ENCODE peak calls at places on chromosomes 3 and 15, in nine cellular contexts. X is neural crest cell, D is RWPE1, U is fibroblast of lung, G is BE2C, B is fibroblast of the aortic adventitia, P is BJ, N is mesothelial cell of epicardium, J is AG09309. A is an unnamed sample.

GRCh38 chr15:39585394-39585841 is 4.5 kb downstream of the THBS1 start:
- DNase-seq in D (no peak), U (peak; percentile 21), J (peak; percentile 88), P (peak; percentile 26), X (no peak), G (peak; percentile 30), B (no peak), N (no peak), A (no peak)

GRCh38 chr15:72339777-72340177 is 19.8 kb upstream of the CELF6 start:
- DNase-seq in P (peak; percentile 94), J (peak; percentile 98), U (peak; percentile 95), B (peak; percentile 96), N (no peak), G (peak; percentile 30), D (peak; percentile 26), X (no peak), A (no peak)

GRCh38 chr15:60390931-60391501 is 6.8 kb downstream of the ANXA2 start:
- DNase-seq in D (peak; percentile 80), B (peak; percentile 91), U (peak; percentile 85), G (no peak), J (no peak), P (no peak), N (no peak), X (no peak), A (no peak)

GRCh38 chr3:127019449-127019848 is 36.5 kb downstream of the PLXNA1 start:
- DNase-seq in G (no peak), N (no peak), X (no peak), P (no peak), J (no peak), B (no peak), D (peak; percentile 68), U (no peak), A (no peak)

GRCh38 chr15:56736881-56737707 is 3.8 kb upstream of the ZNF280D start:
- DNase-seq in X (no peak), P (no peak), J (no peak), U (no peak), G (no peak), D (no peak), N (no peak), B (no peak), A (no peak)

GRCh38 chr3:40309925-40310635 is 573 bp downstream of the EIF1B start:
- DNase-seq in D (peak; percentile 10), P (no peak), X (peak; percentile 44), U (peak; percentile 45), G (peak; percentile 24), J (no peak), B (peak; percentile 54), N (peak; percentile 66), A (peak; percentile 33)

GRCh38 chr3:130759692-130760338 is 13.2 kb upstream of the PIK3R4 start:
- DNase-seq in P (no peak), N (peak; percentile 48), X (peak; percentile 40), B (peak; percentile 76), D (peak; percentile 54), G (peak; percentile 68), U (peak; percentile 64), J (peak; percentile 16), A (no peak)

GRCh38 chr3:161343986-161344385 is 27.3 kb downstream of the SPTSSB start:
- DNase-seq in B (no peak), X (no peak), J (no peak), P (no peak), D (no peak), U (no peak), G (no peak), N (no peak), A (no peak)

GRCh38 chr15:69893863-69894262 is 203.9 kb downstream of the TLE3 start:
- DNase-seq in X (peak; percentile 46), N (no peak), J (peak; percentile 38), P (no peak), D (no peak), U (peak; percentile 30), G (peak; percentile 87), B (peak; percentile 66), A (no peak)

GRCh38 chr3:185534511-185534910 is 17.9 kb downstream of the LIPH start:
- DNase-seq in P (no peak), U (no peak), J (no peak), B (peak; percentile 73), D (no peak), X (no peak), N (no peak), G (no peak), A (no peak)

GRCh38 chr3:46107682-46108081 is 80.4 kb upstream of the XCR1 start:
- DNase-seq in P (no peak), D (no peak), J (no peak), U (no peak), B (no peak), G (no peak), X (no peak), N (no peak), A (no peak)

GRCh38 chr3:156548041-156548687 is 6.8 kb downstream of the SSR3 start:
- DNase-seq in J (no peak), X (no peak), U (no peak), B (peak; percentile 25), G (no peak), P (no peak), D (no peak), N (no peak), A (no peak)

GRCh38 chr3:168112894-168113293 is 17.2 kb upstream of the GOLIM4 start:
- DNase-seq in X (no peak), G (no peak), B (no peak), D (no peak), J (no peak), N (no peak), P (no peak), U (no peak), A (no peak)

DNA sequence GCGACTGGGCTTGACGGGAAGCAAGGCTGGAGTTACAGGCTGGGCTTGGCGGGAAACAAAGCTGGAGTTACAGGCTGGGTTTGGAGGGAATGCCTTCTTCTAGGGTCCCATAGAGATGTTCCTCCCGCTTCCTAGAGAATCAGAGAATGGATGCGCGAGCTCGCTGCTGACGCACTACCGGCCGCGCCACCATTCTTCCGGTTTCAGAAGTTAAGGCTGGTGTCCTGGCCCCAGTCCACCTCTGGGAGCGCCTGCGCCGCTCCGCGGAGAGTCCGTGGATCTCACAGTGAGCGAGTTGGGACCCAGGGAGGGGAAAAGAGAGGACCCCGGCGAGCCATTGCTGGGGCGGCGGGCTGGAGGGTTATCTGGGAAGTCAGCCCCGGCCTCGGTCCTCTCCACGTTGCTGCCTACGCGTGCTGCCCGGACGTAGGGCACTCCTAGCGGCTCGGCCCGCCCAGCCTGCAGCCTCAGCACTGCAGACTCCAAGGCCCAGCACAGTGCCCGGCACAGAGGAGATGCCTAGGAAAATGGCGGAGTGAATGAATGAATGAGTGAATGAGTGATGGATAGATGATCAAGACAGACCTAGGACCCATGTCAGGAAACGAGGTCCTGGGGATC is at the start of gene ZNF502:
- DNase-seq in P (peak; percentile 33), G (peak; percentile 84), U (peak; percentile 93), D (peak; percentile 61), X (no peak), N (no peak), J (peak; percentile 49), B (peak; percentile 90), A (no peak)
- TF ChIP-seq CTCF in P (peak; percentile 49), G (peak; percentile 37), U (peak; percentile 30), D (peak; percentile 19), X (no peak), N (no peak), J (peak; percentile 42), B (peak; percentile 43), A (no peak)

GRCh38 chr3:30263921-30264313 is 342.5 kb upstream of the TGFBR2 start:
- DNase-seq in D (no peak), P (no peak), X (no peak), G (no peak), B (no peak), J (no peak), U (no peak), N (no peak), A (no peak)
- TF ChIP-seq CTCF in D (no peak), P (no peak), X (no peak), G (no peak), B (no peak), J (no peak), U (no peak), N (no peak), A (no peak)

GRCh38 chr3:129486057-129487035 is 42.1 kb upstream of the RHO start:
- DNase-seq in G (no peak), X (no peak), B (peak; percentile 92), U (peak; percentile 95), N (no peak), D (no peak), P (peak; percentile 52), J (peak; percentile 68), A (no peak)

GRCh38 chr3:129483870-129484269 is 43.8 kb downstream of the IFT122 start:
- DNase-seq in X (no peak), B (no peak), N (no peak), G (no peak), D (no peak), U (no peak), J (no peak), P (no peak), A (no peak)

GRCh38 chr3:129481783-129482332 is 41.8 kb downstream of the IFT122 start:
- DNase-seq in P (no peak), B (peak; percentile 76), N (no peak), U (peak; percentile 38), J (no peak), X (no peak), D (peak; percentile 15), G (peak; percentile 62), A (no peak)

GRCh38 chr3:129485681-129486056 is 42.8 kb upstream of the RHO start:
- DNase-seq in U (peak; percentile 100), P (peak; percentile 98), B (peak; percentile 99), X (no peak), G (no peak), N (no peak), D (peak; percentile 92), J (peak; percentile 98), A (no peak)

DNA sequence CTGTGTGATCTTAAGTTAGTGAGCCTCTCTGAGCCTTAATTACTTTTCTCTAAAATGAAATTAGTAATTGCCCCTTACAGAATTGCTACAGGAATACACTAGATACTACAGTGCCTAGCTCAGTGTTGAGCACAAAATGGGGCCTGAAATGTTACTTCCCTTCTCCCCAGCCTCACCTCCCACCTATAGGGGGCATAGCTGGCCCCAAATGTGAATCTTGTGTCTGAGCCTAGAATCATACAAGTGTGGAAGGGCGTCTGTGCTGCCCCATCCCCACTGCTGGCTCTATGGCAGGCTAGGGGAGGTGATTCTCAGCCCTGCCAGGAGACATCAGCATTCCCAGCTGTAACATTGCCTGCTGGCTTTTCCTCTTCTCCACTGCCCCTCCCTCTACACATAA is 42.7 kb downstream of the IFT122 start:
- DNase-seq in G (peak; percentile 35), N (no peak), X (no peak), B (no peak), U (no peak), P (no peak), D (no peak), J (no peak), A (no peak)
- TF ChIP-seq CTCF in G (peak; percentile 54), N (no peak), X (peak; percentile 35), B (peak; percentile 6), U (peak; percentile 12), P (no peak), D (no peak), J (no peak), A (peak; percentile 15)

DNA sequence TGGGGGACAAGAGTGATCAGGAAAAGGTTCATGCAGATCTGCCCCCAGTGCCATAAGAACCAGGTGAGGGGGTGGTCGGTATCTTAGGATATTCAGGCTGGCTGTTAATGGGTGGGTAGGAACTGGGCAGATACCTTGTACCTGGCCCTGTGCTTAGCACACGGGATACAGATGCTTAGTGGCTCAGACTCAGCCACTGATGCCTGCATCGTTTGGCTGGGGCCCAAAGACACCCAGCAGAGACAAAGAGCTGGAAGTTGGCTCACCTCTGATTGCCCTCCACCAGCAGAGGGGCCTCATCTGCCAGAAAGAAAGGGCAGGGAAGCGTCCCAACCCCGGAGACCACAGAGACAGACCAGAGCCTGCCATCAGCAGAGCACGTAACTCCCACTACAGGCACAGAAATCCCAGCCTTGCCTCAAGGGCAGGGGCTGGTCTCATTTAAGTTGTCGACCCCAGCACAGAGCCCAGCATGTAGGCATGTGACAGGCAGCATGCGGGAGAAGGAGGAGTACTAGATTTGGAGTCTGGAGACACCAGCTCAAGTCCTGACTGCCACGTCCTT is 64.1 kb upstream of the SLC6A1 start:
- DNase-seq in N (peak; percentile 20), B (peak; percentile 25), U (no peak), D (no peak), G (no peak), P (no peak), J (no peak), X (no peak), A (no peak)
- TF ChIP-seq CTCF in N (no peak), B (no peak), U (no peak), D (no peak), G (no peak), P (no peak), J (no peak), X (no peak), A (no peak)

A was measured in progenitor cell of endocrine pancreas.